ENCODE peak calls at places on chromosomes 3 and 15, in eight cellular contexts. M is transverse colon; C is activated T-helper 1 cell treated with Interleukin-2 at 50 U/mL for 16 hours; O is aorta; A is activated CD4-positive, alpha-beta T cell treated with anti-CD3 and anti-CD28 coated beads, Interleukin-2, amount 10 ng/mL, durations not matched to agents 7 days and 5 days; Y is stimulated activated effector memory CD8-positive, alpha-beta T cell treated with anti-CD3 and anti-CD28 coated beads, Interleukin-12 subunit alpha, Interleukin-12 subunit beta, amount 100 ng/mL, for 72 hours; V is NCI-H446; Z is CD4-positive, CD25-positive, alpha-beta regulatory T cell. R is an unnamed sample.

GRCh38 chr15:38707802-38708671 is 143.4 kb upstream of the RASGRP1 start:
- DNase-seq in M (peak), C (no peak), O (no peak), A (peak), Y (no peak), V (peak), Z (peak), R (peak)

GRCh38 chr3:119294889-119295769 is 946 bp downstream of the ARHGAP31 start:
- DNase-seq in M (peak), C (peak), O (no peak), A (peak), Y (peak), V (peak), Z (peak), R (no peak)

GRCh38 chr15:45179221-45179985 is 8.4 kb downstream of the SHF start:
- DNase-seq in M (peak), C (no peak), O (no peak), A (peak), Y (no peak), V (peak), Z (peak), R (peak)

GRCh38 chr3:12947504-12948369 is 106.4 kb upstream of the RPL32 start:
- DNase-seq in M (peak), C (no peak), O (no peak), A (no peak), Y (no peak), V (no peak), Z (no peak), R (peak)

GRCh38 chr3:157066335-157067071 is 93.4 kb downstream of the CCNL1 start:
- DNase-seq in M (no peak), C (no peak), O (no peak), A (no peak), Y (no peak), V (peak), Z (no peak), R (no peak)

GRCh38 chr3:136602818-136603217 is 149.4 kb downstream of the STAG1 start:
- DNase-seq in M (no peak), C (no peak), O (no peak), A (no peak), Y (no peak), V (no peak), Z (no peak), R (no peak)

GRCh38 chr15:66115568-66116206 is 137.9 kb downstream of the MEGF11 start:
- DNase-seq in M (peak), C (peak), O (no peak), A (peak), Y (no peak), V (no peak), Z (peak), R (no peak)

GRCh38 chr3:4757056-4757948 is 221.9 kb upstream of the BHLHE40 start:
- DNase-seq in M (no peak), C (no peak), O (no peak), A (no peak), Y (no peak), V (no peak), Z (no peak), R (peak)

GRCh38 chr3:147397155-147397888 is 9.0 kb downstream of the ZIC4 start:
- DNase-seq in M (no peak), C (no peak), O (no peak), A (no peak), Y (no peak), V (no peak), Z (no peak), R (no peak)

GRCh38 chr3:149466192-149466591 is 8.3 kb upstream of the TM4SF4 start:
- DNase-seq in M (no peak), C (no peak), O (no peak), A (no peak), Y (no peak), V (no peak), Z (no peak), R (no peak)

GRCh38 chr15:39191871-39192281 is 389.0 kb upstream of the THBS1 start:
- DNase-seq in M (no peak), C (no peak), O (no peak), A (no peak), Y (no peak), V (no peak), Z (no peak), R (no peak)

GRCh38 chr15:98421419-98422085 is 226.8 kb upstream of the IGF1R start:
- DNase-seq in M (peak), C (peak), O (peak), A (peak), Y (peak), V (peak), Z (peak), R (peak)

GRCh38 chr15:93861956-93862741 is 369.2 kb upstream of the MCTP2 start:
- DNase-seq in M (peak), C (no peak), O (no peak), A (no peak), Y (no peak), V (no peak), Z (no peak), R (no peak)

GRCh38 chr3:129503387-129504010 is 24.9 kb upstream of the RHO start:
- DNase-seq in M (no peak), C (no peak), O (no peak), A (no peak), Y (no peak), V (no peak), Z (no peak), R (no peak)

GRCh38 chr15:91561371-91562100 is 292.0 kb upstream of the SLCO3A1 start:
- DNase-seq in M (no peak), C (no peak), O (no peak), A (no peak), Y (no peak), V (no peak), Z (no peak), R (no peak)

GRCh38 chr15:86481720-86482119 is 402.0 kb downstream of the AGBL1 start:
- DNase-seq in M (no peak), C (no peak), O (no peak), A (no peak), Y (no peak), V (no peak), Z (no peak), R (no peak)

GRCh38 chr15:29613951-29614382 is 208.3 kb downstream of the TJP1 start:
- DNase-seq in M (no peak), C (no peak), O (no peak), A (no peak), Y (no peak), V (peak), Z (no peak), R (no peak)